ENCODE peak calls at places on chromosomes 5 and 9, in five cellular contexts. S, T, Y, G and R are unnamed samples.

GRCh38 chr9:29211681-29212589 is 1638.7 kb upstream of the C9orf72 start:
- DNase-seq in S (peak), T (peak), Y (peak), G (peak), R (peak)

GRCh38 chr5:112687306-112687705 is 50.4 kb upstream of the APC start:
- DNase-seq in S (no peak), T (no peak), Y (peak), G (no peak), R (no peak)

GRCh38 chr9:11269036-11269435 is 656.2 kb upstream of the PTPRD start:
- DNase-seq in S (no peak), T (no peak), Y (peak), G (no peak), R (no peak)

GRCh38 chr5:42691413-42691861 is 65.2 kb upstream of the CCDC152 start:
- DNase-seq in S (no peak), T (no peak), Y (no peak), G (no peak), R (no peak)

GRCh38 chr9:79581388-79581787 is 9.6 kb downstream of the TLE4 start:
- DNase-seq in S (no peak), T (no peak), Y (no peak), G (no peak), R (no peak)

GRCh38 chr5:145683426-145683825 is 151.7 kb downstream of the PRELID2 start:
- DNase-seq in S (no peak), T (no peak), Y (no peak), G (no peak), R (no peak)

GRCh38 chr9:110214090-110214489 is 6.1 kb upstream of the C9orf152 start:
- DNase-seq in S (no peak), T (no peak), Y (no peak), G (no peak), R (no peak)

GRCh38 chr9:113215142-113215541 is 5.9 kb downstream of the FKBP15 start:
- DNase-seq in S (peak), T (no peak), Y (no peak), G (no peak), R (no peak)

GRCh38 chr9:35229066-35229778 is 67.4 kb downstream of the UNC13B start:
- DNase-seq in S (no peak), T (no peak), Y (no peak), G (no peak), R (no peak)

GRCh38 chr9:116632990-116633441 is 54.1 kb upstream of the TRIM32 start:
- DNase-seq in S (no peak), T (no peak), Y (no peak), G (no peak), R (no peak)

GRCh38 chr9:90060256-90060655 is 455.4 kb downstream of the GADD45G start:
- DNase-seq in S (no peak), T (no peak), Y (no peak), G (no peak), R (no peak)

GRCh38 chr5:160543395-160543794 is 121.7 kb downstream of the PTTG1 start:
- DNase-seq in S (no peak), T (no peak), Y (no peak), G (no peak), R (no peak)

GRCh38 chr9:128644452-128644851 is 12.2 kb downstream of the DYNC2I2 start:
- DNase-seq in S (no peak), T (no peak), Y (no peak), G (no peak), R (no peak)

GRCh38 chr5:134133213-134133994 is 18.9 kb downstream of the TCF7 start:
- DNase-seq in S (no peak), T (no peak), Y (no peak), G (no peak), R (no peak)

GRCh38 chr5:167777746-167778145 is 513.7 kb upstream of the WWC1 start:
- DNase-seq in S (no peak), T (no peak), Y (no peak), G (no peak), R (no peak)

GRCh38 chr9:99516657-99517049 is 294.6 kb downstream of the SEC61B start:
- DNase-seq in S (no peak), T (no peak), Y (no peak), G (no peak), R (no peak)

GRCh38 chr9:22992781-22993180 is 546.2 kb downstream of the DMRTA1 start:
- DNase-seq in S (no peak), T (no peak), Y (no peak), G (no peak), R (no peak)

GRCh38 chr9:107286057-107286456 is 3.0 kb downstream of the RAD23B start:
- DNase-seq in S (no peak), T (no peak), Y (no peak), G (no peak), R (no peak)

GRCh38 chr5:82308416-82308815 is 30.3 kb upstream of the RPS23 start:
- DNase-seq in S (no peak), T (no peak), Y (no peak), G (no peak), R (no peak)

GRCh38 chr5:139459451-139459934 is 3.0 kb downstream of the ECSCR start:
- DNase-seq in S (peak), T (no peak), Y (no peak), G (no peak), R (no peak)

GRCh38 chr5:78472469-78473106 is 112.2 kb downstream of the SCAMP1 start:
- DNase-seq in S (no peak), T (no peak), Y (no peak), G (no peak), R (no peak)

GRCh38 chr9:129624947-129625346 is 1.0 kb upstream of the NTMT1 start:
- DNase-seq in S (peak), T (no peak), Y (no peak), G (no peak), R (no peak)

GRCh38 chr5:11803436-11803835 is 100.8 kb downstream of the CTNND2 start:
- DNase-seq in S (no peak), T (no peak), Y (no peak), G (no peak), R (no peak)

GRCh38 chr9:13266172-13266571 is 13.3 kb downstream of the MPDZ start:
- DNase-seq in S (no peak), T (no peak), Y (no peak), G (no peak), R (no peak)

GRCh38 chr5:172638209-172638768 is 2.8 kb upstream of the NEURL1B start:
- DNase-seq in S (no peak), T (no peak), Y (no peak), G (no peak), R (no peak)

GRCh38 chr9:72497476-72498065 is 23.8 kb upstream of the TMC1 start:
- DNase-seq in S (no peak), T (no peak), Y (no peak), G (peak), R (no peak)

GRCh38 chr5:134046801-134047707 is 42.3 kb upstream of the VDAC1 start:
- DNase-seq in S (no peak), T (no peak), Y (peak), G (no peak), R (no peak)

GRCh38 chr5:116068028-116068632 is 16.7 kb upstream of the COMMD10 start:
- DNase-seq in S (peak), T (no peak), Y (peak), G (no peak), R (peak)

GRCh38 chr5:159240301-159240870 is 22.7 kb upstream of the UBLCP1 start:
- DNase-seq in S (no peak), T (no peak), Y (no peak), G (no peak), R (no peak)

GRCh38 chr9:98973546-98973921 is 29.8 kb downstream of the COL15A1 start:
- DNase-seq in S (no peak), T (no peak), Y (no peak), G (no peak), R (no peak)

GRCh38 chr5:64680289-64680688 is 10.0 kb upstream of the SHISAL2B start:
- DNase-seq in S (peak), T (no peak), Y (peak), G (peak), R (no peak)
- TF ChIP-seq CTCF in S (peak), T (no peak), Y (peak), G (peak), R (no peak)

GRCh38 chr5:130116972-130117371 is 212.7 kb downstream of the CHSY3 start:
- DNase-seq in S (no peak), T (no peak), Y (no peak), G (no peak), R (no peak)
- TF ChIP-seq CTCF in S (no peak), T (no peak), Y (peak), G (no peak), R (no peak)

GRCh38 chr5:141135718-141136266 is 786 bp downstream of the PCDHB5 start:
- DNase-seq in S (no peak), T (no peak), Y (no peak), G (no peak), R (no peak)

GRCh38 chr5:141135030-141135717 is at the start of gene PCDHB5:
- DNase-seq in S (no peak), T (peak), Y (peak), G (peak), R (peak)
- TF ChIP-seq CTCF in S (no peak), T (peak), Y (peak), G (peak), R (no peak)

DNA sequence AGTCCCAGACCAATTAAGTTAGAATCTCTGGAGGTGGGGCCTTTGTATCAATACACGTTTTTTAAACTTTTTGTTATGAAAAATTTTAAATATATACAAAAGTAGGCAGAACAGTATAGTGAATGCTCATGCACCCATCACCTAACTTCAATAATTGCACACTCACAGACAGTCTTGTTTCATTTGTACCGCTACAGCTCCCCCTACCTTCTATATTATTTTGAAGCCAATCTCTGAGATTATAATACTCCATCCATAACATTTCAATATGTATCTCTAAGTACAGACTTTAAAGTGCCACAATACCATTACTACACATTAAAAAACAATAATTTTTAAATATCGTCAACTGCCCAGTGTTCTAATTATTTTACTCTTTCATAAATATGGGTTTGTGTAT is 32.9 kb downstream of the ISL1 start:
- DNase-seq in S (no peak), T (no peak), Y (no peak), G (no peak), R (no peak)
- TF ChIP-seq CTCF in S (no peak), T (no peak), Y (no peak), G (no peak), R (no peak)

GRCh38 chr5:143197260-143197656 is 206.2 kb downstream of the NR3C1 start:
- DNase-seq in S (no peak), T (no peak), Y (no peak), G (no peak), R (no peak)

GRCh38 chr5:143195496-143195895 is 208.0 kb downstream of the NR3C1 start:
- DNase-seq in S (no peak), T (no peak), Y (no peak), G (no peak), R (no peak)

GRCh38 chr5:143194713-143195112 is 208.8 kb downstream of the NR3C1 start:
- DNase-seq in S (no peak), T (no peak), Y (peak), G (no peak), R (no peak)

GRCh38 chr5:143198332-143198731 is 205.2 kb downstream of the NR3C1 start:
- DNase-seq in S (no peak), T (no peak), Y (no peak), G (no peak), R (no peak)

GRCh38 chr5:143196601-143197259 is 206.8 kb downstream of the NR3C1 start:
- DNase-seq in S (no peak), T (no peak), Y (no peak), G (no peak), R (no peak)
- TF ChIP-seq CTCF in S (no peak), T (no peak), Y (no peak), G (no peak), R (no peak)

GRCh38 chr9:19255821-19256220 is 25.3 kb downstream of the DENND4C start:
- DNase-seq in S (no peak), T (no peak), Y (no peak), G (no peak), R (no peak)
- TF ChIP-seq CTCF in S (no peak), T (no peak), Y (no peak), G (no peak), R (no peak)

GRCh38 chr5:175803254-175803653 is 68.1 kb upstream of the CPLX2 start:
- DNase-seq in S (no peak), T (no peak), Y (no peak), G (no peak), R (no peak)
- TF ChIP-seq CTCF in S (no peak), T (no peak), Y (no peak), G (no peak), R (no peak)

GRCh38 chr9:7258688-7259396 is 501.1 kb downstream of the KDM4C start:
- DNase-seq in S (no peak), T (no peak), Y (no peak), G (no peak), R (no peak)

DNA sequence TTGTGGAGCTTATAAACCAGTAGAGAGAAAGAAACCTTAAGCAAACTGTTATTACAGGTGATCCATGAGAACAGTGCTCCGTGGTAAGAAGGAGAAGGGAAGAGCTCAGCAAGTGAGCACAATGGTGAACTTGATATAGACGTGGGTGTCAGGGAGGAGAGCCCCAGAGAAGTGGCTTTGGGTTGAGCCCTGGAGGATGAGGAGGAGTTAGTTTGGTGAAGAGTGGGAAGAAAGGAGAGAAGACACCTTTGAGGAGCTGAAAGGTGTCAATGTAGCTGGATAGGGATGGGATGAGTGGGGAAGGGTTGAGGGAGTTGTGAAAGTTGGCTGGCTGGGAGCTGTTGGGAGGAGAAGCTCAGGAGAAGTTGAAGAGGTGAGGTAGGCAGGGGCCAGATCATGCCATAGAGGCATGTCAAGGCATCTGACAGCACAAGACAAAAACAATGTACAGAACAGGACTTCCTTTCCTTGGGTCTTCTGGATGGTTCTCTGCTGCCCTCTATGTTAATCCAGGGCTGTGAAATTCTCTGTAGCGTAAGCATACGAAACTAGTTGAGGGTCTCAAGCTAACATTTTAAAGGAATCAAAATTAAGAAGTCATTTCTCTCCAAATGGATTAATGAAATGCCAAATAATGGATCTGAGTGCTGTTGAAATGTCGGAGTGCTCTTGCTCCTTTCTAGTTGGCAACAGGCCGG is 501.9 kb downstream of the KDM4C start:
- DNase-seq in S (no peak), T (no peak), Y (no peak), G (no peak), R (no peak)
- TF ChIP-seq CTCF in S (no peak), T (no peak), Y (peak), G (no peak), R (no peak)

GRCh38 chr5:88681402-88681801 is 201.6 kb downstream of the MEF2C start:
- DNase-seq in S (no peak), T (no peak), Y (no peak), G (no peak), R (no peak)

GRCh38 chr5:88684136-88684500 is 198.9 kb downstream of the MEF2C start:
- DNase-seq in S (no peak), T (no peak), Y (no peak), G (no peak), R (no peak)

GRCh38 chr5:88682797-88683496 is 200.0 kb downstream of the MEF2C start:
- DNase-seq in S (no peak), T (no peak), Y (no peak), G (no peak), R (no peak)

GRCh38 chr5:88686077-88686541 is 196.9 kb downstream of the MEF2C start:
- DNase-seq in S (no peak), T (no peak), Y (no peak), G (no peak), R (no peak)

DNA sequence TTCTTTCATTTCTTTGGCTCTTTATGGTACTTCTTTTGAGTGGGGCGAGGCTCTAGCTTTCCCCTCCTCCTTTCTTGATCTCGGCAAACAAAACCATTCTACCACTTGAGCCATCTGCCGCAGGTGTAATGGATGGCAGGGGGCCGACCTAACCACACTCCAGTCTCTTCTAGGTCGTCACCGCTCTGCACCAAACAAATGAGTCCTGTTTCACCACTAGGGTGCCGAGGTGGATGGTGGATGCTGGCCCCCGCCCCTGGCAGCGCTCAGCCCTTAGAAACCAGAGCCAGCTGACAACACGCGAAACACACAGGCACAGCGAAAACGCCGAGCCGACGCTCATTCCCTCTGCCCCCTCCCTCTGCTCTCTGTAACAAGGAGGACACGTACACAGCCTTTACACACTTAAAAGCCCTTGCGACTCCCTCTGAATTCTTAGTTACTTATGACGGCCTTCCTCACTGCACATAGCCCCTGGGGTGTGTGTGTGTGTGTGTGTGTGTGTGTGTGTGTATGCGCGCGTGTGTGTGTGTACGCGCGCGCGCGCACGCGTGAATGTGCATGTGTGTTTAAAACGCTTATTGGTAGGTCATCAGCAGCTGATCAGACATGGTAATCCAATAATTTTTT is 199.4 kb downstream of the MEF2C start:
- DNase-seq in S (peak), T (no peak), Y (peak), G (no peak), R (peak)
- TF ChIP-seq CTCF in S (peak), T (no peak), Y (peak), G (no peak), R (peak)